ENCODE peak calls at places on chromosomes 4 and X, in ten cellular contexts. I is T-helper 1 cell; Z is mucosa of gallbladder; P is ovary; L is H4; C is activated T-helper 1 cell treated with anti-CD3 and anti-CD28 coated beads, Interleukin-12 subunit alpha, Interleukin-12 subunit beta, Interleukin-2, Interleukin-4 antibody, amounts not matched to agents 30 ng/mL and 10 ng/mL and 1 ng/mL, durations not matched to agents 14 hours and 24 hours and 36 hours; E is GDM1; F is Calu3; V is left lobe of liver; M is GM23248. Q is an unnamed sample.

GRCh38 chr4:76441881-76442280 is 6.9 kb downstream of the SHROOM3 start:
- DNase-seq in Z (no peak), P (no peak), L (no peak), C (no peak), M (no peak), F (no peak), V (no peak), E (no peak), I (no peak), Q (no peak)

GRCh38 chr4:182756161-182756690 is 161.0 kb downstream of the DCTD start:
- DNase-seq in V (no peak), I (no peak), E (no peak), M (no peak), P (no peak), F (no peak), Z (no peak), L (no peak), C (no peak), Q (no peak)

GRCh38 chr4:88333741-88334405 is 44.8 kb upstream of the HERC6 start:
- DNase-seq in P (no peak), E (no peak), Z (no peak), F (no peak), C (no peak), L (no peak), I (no peak), M (peak; percentile 71), V (no peak), Q (no peak)

GRCh38 chrX:119399772-119400101 is 601 bp downstream of the SLC25A43 start:
- DNase-seq in E (no peak), F (no peak), L (no peak), I (no peak), Z (no peak), P (no peak), C (no peak), V (no peak), M (peak; percentile 65), Q (no peak)

GRCh38 chr4:186827542-186827887 is 103.9 kb upstream of the FAT1 start:
- DNase-seq in M (no peak), V (no peak), C (no peak), E (no peak), P (no peak), Z (no peak), L (no peak), I (no peak), F (no peak), Q (no peak)

GRCh38 chr4:15592799-15593198 is 62.4 kb downstream of the FBXL5 start:
- DNase-seq in P (no peak), V (no peak), L (no peak), E (no peak), C (no peak), Z (no peak), I (no peak), M (no peak), F (no peak), Q (no peak)

GRCh38 chr4:26452565-26453531 is 37.4 kb downstream of the CCKAR start:
- DNase-seq in I (no peak), F (no peak), P (no peak), V (no peak), Z (no peak), C (no peak), M (no peak), L (no peak), E (no peak), Q (no peak)

GRCh38 chrX:72026341-72027023 is 105.2 kb downstream of the RTL5 start:
- DNase-seq in E (no peak), P (no peak), M (peak; percentile 60), V (no peak), I (no peak), Z (peak; percentile 7), L (no peak), F (no peak), C (no peak), Q (no peak)

GRCh38 chr4:164799410-164799809 is 45.5 kb downstream of the SMIM31 start:
- DNase-seq in P (no peak), M (no peak), I (no peak), V (no peak), Z (no peak), C (no peak), E (no peak), F (no peak), L (no peak), Q (no peak)

GRCh38 chrX:67759018-67759417 is 215.2 kb downstream of the AR start:
- DNase-seq in I (no peak), M (no peak), C (no peak), Z (no peak), L (no peak), F (no peak), V (no peak), P (no peak), E (no peak), Q (no peak)

GRCh38 chr4:20368926-20369325 is 117.2 kb downstream of the SLIT2 start:
- DNase-seq in I (no peak), V (no peak), C (no peak), E (no peak), Z (no peak), P (no peak), M (peak; percentile 37), L (no peak), F (no peak), Q (no peak)

GRCh38 chr4:2812600-2812932 is 19.7 kb downstream of the SH3BP2 start:
- DNase-seq in Z (no peak), P (no peak), C (no peak), F (no peak), L (no peak), M (peak; percentile 21), E (no peak), V (no peak), I (no peak), Q (peak; percentile 28)

GRCh38 chr4:11632488-11632887 is 203.8 kb upstream of the HS3ST1 start:
- DNase-seq in I (no peak), E (no peak), L (no peak), M (no peak), P (no peak), F (peak; percentile 66), Z (no peak), V (no peak), C (no peak), Q (no peak)

GRCh38 chr4:108060164-108060563 is 70.5 kb downstream of the HADH start:
- DNase-seq in P (no peak), V (no peak), L (peak; percentile 78), C (no peak), M (peak; percentile 48), Z (peak; percentile 16), F (peak; percentile 17), E (peak; percentile 30), I (no peak), Q (no peak)

GRCh38 chr4:38026138-38026740 is 66.0 kb downstream of the PTTG2 start:
- DNase-seq in E (no peak), Z (no peak), I (no peak), C (no peak), P (no peak), V (no peak), F (no peak), M (no peak), L (no peak), Q (no peak)

GRCh38 chrX:82218361-82218760 is 1016.5 kb downstream of the SH3BGRL start:
- DNase-seq in M (peak; percentile 23), Z (no peak), L (peak; percentile 20), E (peak; percentile 21), V (no peak), F (no peak), C (no peak), P (no peak), I (no peak), Q (peak; percentile 48)

GRCh38 chrX:130176354-130176776 is 4.6 kb downstream of the RAB33A start:
- DNase-seq in I (no peak), F (no peak), C (no peak), P (no peak), E (no peak), V (no peak), M (peak; percentile 44), L (no peak), Z (no peak), Q (peak; percentile 63)

GRCh38 chrX:111519215-111519614 is 7.8 kb downstream of the SERTM2 start:
- DNase-seq in P (no peak), F (no peak), V (no peak), I (no peak), E (no peak), L (peak; percentile 71), M (no peak), C (no peak), Z (no peak), Q (no peak)

GRCh38 chr4:7366958-7367353 is 67.8 kb downstream of the PSAPL1 start:
- DNase-seq in I (no peak), E (no peak), L (no peak), M (no peak), C (no peak), Z (no peak), F (no peak), V (no peak), P (no peak), Q (no peak)

GRCh38 chrX:1476682-1477081 is 24.0 kb upstream of the ASMTL start:
- DNase-seq in F (no peak), C (no peak), Z (no peak), L (no peak), I (no peak), V (peak; percentile 14), E (no peak), M (no peak), P (no peak), Q (no peak)

GRCh38 chr4:69147334-69147733 is 51.1 kb downstream of the UGT2B7 start:
- DNase-seq in P (no peak), M (no peak), F (no peak), C (no peak), I (no peak), L (no peak), E (no peak), V (peak; percentile 48), Z (no peak), Q (no peak)

GRCh38 chr4:182916483-182917181 is 554 bp downstream of the DCTD start:
- DNase-seq in M (peak; percentile 90), L (peak; percentile 53), F (peak; percentile 32), V (peak; percentile 59), C (peak; percentile 12), P (peak; percentile 77), Z (peak; percentile 33), I (no peak), E (peak; percentile 39), Q (peak; percentile 44)

GRCh38 chrX:133973704-133974103 is 11.7 kb downstream of the GPC3 start:
- DNase-seq in L (no peak), V (no peak), M (no peak), E (no peak), F (no peak), P (no peak), I (no peak), Z (no peak), C (no peak), Q (no peak)

GRCh38 chrX:51144828-51145442 is 187.7 kb upstream of the NUDT10 start:
- DNase-seq in C (peak; percentile 0), L (no peak), P (no peak), Z (no peak), F (peak; percentile 44), V (no peak), M (peak; percentile 37), E (no peak), I (no peak), Q (peak; percentile 57)

GRCh38 chrX:120213438-120214265 is 37.0 kb upstream of the ZBTB33 start:
- DNase-seq in M (peak; percentile 57), L (peak; percentile 50), E (peak; percentile 33), P (peak; percentile 51), F (peak; percentile 62), C (peak; percentile 20), Z (peak; percentile 64), I (peak; percentile 18), V (peak; percentile 44), Q (peak; percentile 50)

GRCh38 chr4:186920486-186920885 is 196.8 kb upstream of the FAT1 start:
- DNase-seq in M (peak; percentile 56), Z (no peak), C (no peak), F (no peak), P (no peak), I (no peak), V (no peak), E (no peak), L (no peak), Q (no peak)

GRCh38 chr4:140628016-140628415 is 59.3 kb upstream of the UCP1 start:
- DNase-seq in E (no peak), F (no peak), M (no peak), P (no peak), L (no peak), Z (no peak), V (no peak), C (no peak), I (no peak), Q (no peak)

GRCh38 chr4:158856852-158857251 is 88.0 kb downstream of the FNIP2 start:
- DNase-seq in F (no peak), C (no peak), I (no peak), V (no peak), E (peak; percentile 31), L (peak; percentile 50), Z (no peak), P (no peak), M (peak; percentile 64), Q (peak; percentile 48)

Q was measured in OCI-LY7.